ENCODE peak calls at places on chromosomes 13 and 19, in five cellular contexts. S, B, N, H and X are unnamed samples. For H3K79me2, the result is how much of the 10 kb centered on the place peaks cover.

GRCh38 chr13:20340759-20341161 is 108.6 kb upstream of the GJB6 start:
- DNase-seq in S (no peak), B (no peak), N (no peak), H (no peak), X (no peak)

GRCh38 chr19:24159707-24160106 is 72.7 kb downstream of the ZNF254 start:
- DNase-seq in S (peak), B (no peak), N (no peak), H (peak), X (peak)

GRCh38 chr13:39417131-39417530 is 185.9 kb downstream of the LHFPL6 start:
- DNase-seq in S (peak), B (peak), N (no peak), H (no peak), X (no peak)

GRCh38 chr13:110415669-110416068 is 108.6 kb downstream of the COL4A2 start:
- DNase-seq in S (peak), B (no peak), N (no peak), H (peak), X (no peak)

GRCh38 chr19:53161123-53161522 is 2.3 kb upstream of the ZNF347 start:
- DNase-seq in S (no peak), B (no peak), N (no peak), H (no peak), X (no peak)

GRCh38 chr13:64069892-64070291 is 2654.2 kb upstream of the PCDH20 start:
- DNase-seq in S (no peak), B (no peak), N (no peak), H (no peak), X (no peak)

GRCh38 chr13:54018485-54018884 is 989.9 kb downstream of the OLFM4 start:
- DNase-seq in S (no peak), B (no peak), N (no peak), H (no peak), X (no peak)

GRCh38 chr19:4962085-4962619 is 6.8 kb upstream of the KDM4B start:
- DNase-seq in S (no peak), B (no peak), N (no peak), H (no peak), X (no peak)

GRCh38 chr13:65460136-65460535 is 1770.0 kb downstream of the PCDH9 start:
- DNase-seq in S (peak), B (no peak), N (no peak), H (no peak), X (peak)

GRCh38 chr19:32097620-32098019 is 247.8 kb upstream of the ZNF507 start:
- DNase-seq in S (no peak), B (no peak), N (no peak), H (no peak), X (no peak)

GRCh38 chr13:41916173-41916954 is 44.5 kb downstream of the VWA8 start:
- DNase-seq in S (no peak), B (no peak), N (no peak), H (peak), X (peak)

GRCh38 chr19:47755762-47756626 is 10.6 kb downstream of the NOP53 start:
- DNase-seq in S (no peak), B (no peak), N (no peak), H (no peak), X (no peak)

GRCh38 chr13:26629260-26629659 is 71.8 kb downstream of the WASF3 start:
- DNase-seq in S (peak), B (no peak), N (no peak), H (peak), X (no peak)

GRCh38 chr19:43690444-43690843 is 20.5 kb upstream of the PLAUR start:
- DNase-seq in S (no peak), B (no peak), N (no peak), H (no peak), X (no peak)

GRCh38 chr19:54517483-54517882 is 14.9 kb downstream of the LAIR2 start:
- DNase-seq in S (peak), B (peak), N (peak), H (peak), X (peak)

GRCh38 chr13:20998649-20999415 is 62.6 kb downstream of the LATS2 start:
- DNase-seq in S (peak), B (no peak), N (no peak), H (no peak), X (no peak)

GRCh38 chr13:19618925-19619324 is 14.5 kb upstream of the MPHOSPH8 start:
- DNase-seq in S (peak), B (peak), N (peak), H (peak), X (no peak)

GRCh38 chr13:35923347-35923746 is 207.8 kb downstream of the DCLK1 start:
- DNase-seq in S (no peak), B (no peak), N (no peak), H (peak), X (peak)

GRCh38 chr13:38933786-38934185 is 56.8 kb downstream of the STOML3 start:
- DNase-seq in S (no peak), B (no peak), N (no peak), H (no peak), X (no peak)

GRCh38 chr19:633786-634639 is 676 bp upstream of the POLRMT start:
- DNase-seq in S (no peak), B (peak), N (no peak), H (no peak), X (peak)

GRCh38 chr19:5103061-5103701 is 134.3 kb downstream of the KDM4B start:
- DNase-seq in S (no peak), B (no peak), N (no peak), H (no peak), X (peak)

GRCh38 chr19:58393725-58394033 is 1.8 kb upstream of the RNF225 start:
- DNase-seq in S (no peak), B (no peak), N (no peak), H (no peak), X (no peak)

DNA sequence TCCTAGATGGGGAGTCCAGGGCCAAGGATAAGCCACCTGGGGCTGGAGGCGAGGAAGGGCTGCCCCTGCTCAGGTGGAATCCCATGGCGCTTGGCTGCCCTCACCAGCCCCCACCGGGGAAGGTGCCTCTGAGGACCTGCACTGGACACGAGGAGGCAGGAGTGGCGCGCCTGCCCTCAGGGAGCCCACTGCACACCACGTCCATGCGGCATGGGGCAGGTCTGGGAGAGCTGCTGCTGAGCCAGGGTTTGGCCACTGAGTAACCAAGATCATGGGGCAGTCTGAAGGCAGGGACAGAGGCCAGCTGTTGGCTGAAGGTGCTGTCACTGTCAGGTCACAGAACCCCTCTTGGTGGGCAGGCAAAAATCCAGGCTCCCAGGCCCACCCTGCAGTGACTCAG is 25.9 kb downstream of the ELAVL1 start:
- DNase-seq in S (no peak), B (no peak), N (no peak), H (no peak), X (no peak)
- H3K79me2 ChIP-seq in S (under half), B (under half), N (half or more), H (half or more), X (half or more)

DNA sequence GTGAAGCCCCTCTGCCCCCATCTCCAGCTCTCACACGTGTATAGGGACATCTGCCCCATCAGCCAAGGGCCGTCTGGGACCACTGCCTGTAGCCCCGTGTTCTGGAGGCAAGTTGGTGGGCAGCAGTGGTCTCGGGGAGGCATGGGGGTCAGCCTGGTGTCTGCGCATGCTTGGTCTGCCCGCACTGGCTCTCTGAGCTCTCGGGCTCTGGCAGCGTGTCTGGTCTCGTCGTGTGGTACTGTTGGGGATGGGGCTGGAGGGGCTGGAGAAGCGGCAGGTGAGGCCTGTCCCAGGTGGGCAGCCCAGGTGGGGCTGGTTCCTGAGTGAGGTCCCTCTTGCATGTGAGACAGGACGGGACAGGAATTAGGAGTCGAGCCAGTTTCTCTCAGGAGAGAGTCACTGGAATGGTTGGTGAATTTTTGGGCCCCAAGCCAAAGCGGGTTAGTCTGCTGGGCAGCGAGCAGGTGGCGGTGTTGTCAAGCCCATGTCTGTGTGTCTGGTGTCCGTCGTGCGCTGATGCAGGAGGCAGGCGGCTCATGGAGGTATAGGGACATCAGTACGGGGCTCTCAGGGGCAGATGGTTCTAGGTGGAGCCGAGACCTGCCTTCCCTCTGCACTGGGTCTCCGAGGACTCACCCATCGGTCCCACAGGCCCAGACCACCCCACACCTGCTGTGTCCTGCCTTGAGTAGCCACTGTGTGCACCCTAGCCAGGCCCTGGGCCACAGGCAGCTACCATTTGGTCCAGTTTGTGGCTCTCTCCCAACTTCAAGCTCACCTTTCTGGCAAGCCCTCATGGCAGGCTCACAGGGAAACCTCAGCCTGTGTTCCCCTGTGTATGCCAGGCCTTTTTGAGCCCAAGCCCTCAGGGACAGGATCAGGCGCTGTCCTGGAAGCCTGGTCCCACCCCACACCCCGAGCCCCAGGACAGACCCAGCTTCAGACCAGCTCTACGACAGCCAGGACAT is 18.2 kb downstream of the COMP start:
- DNase-seq in S (peak), B (no peak), N (no peak), H (peak), X (no peak)
- TF ChIP-seq CTCF in S (peak), B (no peak), N (no peak), H (peak), X (no peak)

DNA sequence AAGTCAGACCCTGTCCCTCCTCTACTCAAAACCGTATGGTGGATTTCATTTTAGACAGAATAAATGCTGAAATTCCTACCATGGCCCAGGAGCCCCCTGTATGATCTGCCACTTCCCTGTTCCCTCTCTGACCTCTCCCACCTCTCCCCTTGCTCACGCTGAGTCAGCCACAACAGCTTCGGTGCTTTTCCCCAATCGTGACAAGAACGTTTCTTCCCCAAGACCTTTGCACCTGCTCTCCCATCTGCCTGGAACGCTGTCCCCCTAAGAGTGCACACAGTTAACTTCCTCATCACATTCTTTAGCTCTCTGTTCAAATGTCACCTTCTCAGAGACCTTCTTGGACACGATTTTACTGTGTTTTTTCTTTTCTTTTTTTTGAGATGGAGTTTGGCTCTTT is 2.3 kb downstream of the VRK3 start:
- DNase-seq in S (no peak), B (no peak), N (no peak), H (no peak), X (no peak)
- H3K79me2 ChIP-seq in S (under half), B (under half), N (half or more), H (half or more), X (half or more)

DNA sequence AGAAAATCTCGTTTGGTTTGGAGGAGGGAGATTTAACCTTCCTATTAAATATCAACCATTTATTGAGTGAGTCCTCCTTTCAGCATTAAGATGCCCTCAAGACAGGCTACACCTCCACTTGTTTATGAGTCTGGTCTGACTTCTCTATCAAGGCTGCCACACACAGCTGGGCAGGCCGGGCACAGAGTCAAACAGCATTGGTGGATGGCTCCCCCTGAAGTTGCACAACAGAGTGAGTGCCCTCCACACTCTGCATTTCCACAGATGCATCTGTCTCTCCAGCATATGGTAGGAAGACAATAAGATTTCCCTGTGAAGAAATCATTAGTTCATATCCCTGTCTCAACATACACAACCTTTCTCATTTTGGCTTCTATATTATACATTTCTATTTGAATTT is 31.4 kb downstream of the PHF11 start:
- DNase-seq in S (no peak), B (no peak), N (no peak), H (no peak), X (no peak)
- TF ChIP-seq CTCF in S (peak), B (no peak), N (no peak), H (no peak), X (no peak)

DNA sequence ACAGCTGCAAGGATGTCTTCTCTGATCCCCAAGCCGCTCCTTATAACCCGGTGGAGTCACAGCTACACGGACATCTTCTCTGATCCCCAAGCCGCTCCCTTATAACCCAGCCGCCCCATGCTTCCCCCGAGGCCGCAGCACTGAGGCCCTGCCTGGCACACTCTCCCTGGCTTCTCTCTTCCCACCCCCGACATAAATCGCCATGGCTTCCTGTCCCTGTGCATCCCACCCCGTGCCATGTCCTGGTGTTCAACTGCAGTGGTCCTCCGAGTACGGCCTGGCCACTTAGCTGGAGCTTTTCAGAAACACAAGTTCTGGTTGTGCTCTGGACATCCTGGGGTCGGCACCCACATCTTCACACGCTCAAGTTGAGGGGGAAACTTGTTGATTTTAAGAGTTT is 60.4 kb downstream of the RASA3 start:
- DNase-seq in S (no peak), B (no peak), N (no peak), H (no peak), X (no peak)
- H3K79me2 ChIP-seq in S (under half), B (under half), N (half or more), H (under half), X (half or more)

DNA sequence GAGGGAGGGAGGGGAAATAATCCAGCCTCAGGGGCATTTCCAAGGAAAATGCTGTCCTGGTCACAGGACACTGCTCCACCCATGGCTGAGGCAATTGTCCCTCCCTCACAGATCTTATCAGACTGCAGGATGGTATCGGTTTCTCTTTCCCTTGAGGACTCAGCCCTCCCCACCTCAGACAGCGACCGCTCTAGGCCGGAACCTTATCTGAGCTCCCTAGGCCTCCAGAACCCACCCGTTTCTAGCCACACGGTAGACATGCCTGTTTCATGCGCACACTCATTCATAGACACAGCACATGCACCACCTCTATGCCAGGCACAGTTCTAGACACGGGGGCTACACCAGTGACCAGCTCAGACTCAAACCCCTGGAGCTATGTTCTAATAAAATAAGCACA is 10.1 kb upstream of the IZUMO2 start:
- DNase-seq in S (no peak), B (no peak), N (no peak), H (peak), X (no peak)
- TF ChIP-seq CTCF in S (no peak), B (no peak), N (no peak), H (no peak), X (no peak)

GRCh38 chr13:30305456-30305855 is 1.9 kb downstream of the KATNAL1 start:
- DNase-seq in S (no peak), B (no peak), N (no peak), H (no peak), X (no peak)
- H3K79me2 ChIP-seq in S (half or more), B (half or more), N (half or more), H (half or more), X (half or more)